ENCODE peak calls at places on chromosomes 12 and 14, in ten cellular contexts. Y is CD8-positive, alpha-beta T cell; I is LHCN-M2; P is BJ; E is CMK; L is Calu3; Z is DMS53; Q is body of pancreas; M is cardiac fibroblast; B is GM03348. K is an unnamed sample.

GRCh38 chr12:41365653-41366131 is 177.6 kb downstream of the PDZRN4 start:
- DNase-seq in Y (no peak), E (no peak), L (no peak), Q (no peak), I (no peak), Z (peak), P (no peak), B (no peak), M (no peak), K (no peak)

GRCh38 chr12:17511369-17511768 is 578.6 kb downstream of the RERGL start:
- DNase-seq in B (no peak), M (no peak), I (no peak), Z (peak), Q (no peak), P (no peak), L (no peak), Y (no peak), E (no peak), K (no peak)

GRCh38 chr12:46887870-46888269 is 62.1 kb upstream of the SLC38A4 start:
- DNase-seq in Z (no peak), E (no peak), L (no peak), B (no peak), M (no peak), Q (no peak), Y (no peak), P (no peak), I (no peak), K (no peak)

GRCh38 chr12:31736472-31736871 is 7.7 kb upstream of the AMN1 start:
- DNase-seq in Y (peak), I (peak), Z (peak), Q (no peak), M (peak), B (peak), E (no peak), L (no peak), P (peak), K (no peak)

GRCh38 chr12:69816082-69816481 is 8.9 kb upstream of the MYRFL start:
- DNase-seq in Y (no peak), P (no peak), E (no peak), M (no peak), I (no peak), L (no peak), Q (no peak), B (no peak), Z (no peak), K (no peak)

GRCh38 chr12:86729798-86730197 is 473.6 kb upstream of the MGAT4C start:
- DNase-seq in Y (no peak), Z (peak), P (no peak), L (no peak), M (no peak), I (no peak), E (no peak), Q (no peak), B (no peak), K (no peak)

GRCh38 chr14:103846569-103847438 is 571 bp downstream of the PPP1R13B start:
- DNase-seq in E (no peak), B (peak), M (peak), Y (no peak), Z (peak), I (no peak), Q (peak), L (peak), P (no peak), K (peak)

GRCh38 chr14:23537351-23538048 is 14.1 kb downstream of the ZFHX2 start:
- DNase-seq in E (no peak), P (no peak), L (no peak), M (no peak), Z (peak), I (peak), B (no peak), Y (no peak), Q (no peak), K (no peak)

GRCh38 chr12:65845751-65846537 is 21.7 kb downstream of the HMGA2 start:
- DNase-seq in I (no peak), Y (no peak), B (no peak), E (no peak), M (no peak), P (no peak), Z (no peak), Q (no peak), L (no peak), K (no peak)

GRCh38 chr14:87888136-87888999 is 104.6 kb downstream of the GALC start:
- DNase-seq in P (no peak), E (no peak), Q (no peak), M (peak), Y (no peak), L (peak), B (peak), I (no peak), Z (peak), K (peak)

GRCh38 chr14:50762001-50762930 is 68.7 kb downstream of the NIN start:
- DNase-seq in L (no peak), I (peak), Z (no peak), Y (no peak), E (no peak), M (peak), B (peak), Q (no peak), P (peak), K (no peak)

GRCh38 chr14:28767851-28768548 is 1.4 kb downstream of the FOXG1 start:
- DNase-seq in B (no peak), M (no peak), Q (no peak), I (no peak), Y (no peak), Z (peak), L (no peak), P (no peak), E (no peak), K (no peak)

K was measured in heart right ventricle.